ENCODE peak calls at places on chromosomes 12 and 14, in six cellular contexts. One of them, this sample, is unnamed.

GRCh38 chr12:100716658-100716948 is 78.0 kb upstream of the ANO4 start:
- DNase-seq in transverse colon: no peak
- DNase-seq in GM10248: no peak
- DNase-seq in right lobe of liver: no peak
- DNase-seq in K562: no peak
- DNase-seq in tibial artery: no peak
- DNase-seq in this sample: peak

GRCh38 chr14:88005050-88005481 is at the start of gene GPR65:
- DNase-seq in transverse colon: no peak
- DNase-seq in tibial artery: no peak
- DNase-seq in K562: no peak
- DNase-seq in GM10248: peak
- DNase-seq in right lobe of liver: no peak
- DNase-seq in this sample: no peak

GRCh38 chr14:42023452-42023851 is 416.8 kb downstream of the LRFN5 start:
- DNase-seq in tibial artery: no peak
- DNase-seq in GM10248: no peak
- DNase-seq in transverse colon: no peak
- DNase-seq in right lobe of liver: no peak
- DNase-seq in K562: no peak
- DNase-seq in this sample: no peak

GRCh38 chr12:3203713-3204112 is 126.5 kb downstream of the TSPAN9 start:
- DNase-seq in K562: no peak
- DNase-seq in GM10248: no peak
- DNase-seq in tibial artery: no peak
- DNase-seq in transverse colon: no peak
- DNase-seq in right lobe of liver: no peak
- DNase-seq in this sample: no peak

GRCh38 chr12:108375986-108376663 is 37.0 kb upstream of the CMKLR1 start:
- DNase-seq in right lobe of liver: no peak
- DNase-seq in GM10248: no peak
- DNase-seq in K562: no peak
- DNase-seq in transverse colon: no peak
- DNase-seq in tibial artery: no peak
- DNase-seq in this sample: no peak

GRCh38 chr12:109743076-109743910 is 29.7 kb downstream of the FAM222A start:
- DNase-seq in transverse colon: no peak
- DNase-seq in K562: no peak
- DNase-seq in GM10248: no peak
- DNase-seq in tibial artery: peak
- DNase-seq in right lobe of liver: no peak
- DNase-seq in this sample: no peak

GRCh38 chr14:95138876-95139275 is 18.5 kb downstream of the DICER1 start:
- DNase-seq in tibial artery: no peak
- DNase-seq in GM10248: no peak
- DNase-seq in right lobe of liver: no peak
- DNase-seq in K562: no peak
- DNase-seq in transverse colon: no peak
- DNase-seq in this sample: no peak

GRCh38 chr12:3135522-3136461 is 58.6 kb downstream of the TSPAN9 start:
- DNase-seq in tibial artery: peak
- DNase-seq in K562: peak
- DNase-seq in right lobe of liver: no peak
- DNase-seq in transverse colon: peak
- DNase-seq in GM10248: peak
- DNase-seq in this sample: peak

GRCh38 chr12:102955926-102956737 is 1.3 kb upstream of the ASCL1 start:
- DNase-seq in right lobe of liver: peak
- DNase-seq in transverse colon: no peak
- DNase-seq in tibial artery: no peak
- DNase-seq in K562: no peak
- DNase-seq in GM10248: peak
- DNase-seq in this sample: peak

GRCh38 chr14:58846682-58847465 is 209.1 kb downstream of the DACT1 start:
- DNase-seq in right lobe of liver: no peak
- DNase-seq in K562: no peak
- DNase-seq in GM10248: no peak
- DNase-seq in transverse colon: no peak
- DNase-seq in tibial artery: no peak
- DNase-seq in this sample: no peak

GRCh38 chr12:51323966-51324895 is at the start of gene BIN2:
- DNase-seq in K562: no peak
- DNase-seq in transverse colon: peak
- DNase-seq in tibial artery: peak
- DNase-seq in GM10248: peak
- DNase-seq in right lobe of liver: peak
- DNase-seq in this sample: no peak

GRCh38 chr14:99554184-99554583 is 49.8 kb downstream of the CCDC85C start:
- DNase-seq in K562: no peak
- DNase-seq in right lobe of liver: peak
- DNase-seq in tibial artery: no peak
- DNase-seq in GM10248: no peak
- DNase-seq in transverse colon: no peak
- DNase-seq in this sample: no peak

GRCh38 chr14:26621807-26622560 is 24.2 kb upstream of the NOVA1 start:
- DNase-seq in K562: no peak
- DNase-seq in GM10248: no peak
- DNase-seq in right lobe of liver: no peak
- DNase-seq in tibial artery: no peak
- DNase-seq in transverse colon: no peak
- DNase-seq in this sample: no peak

GRCh38 chr12:44510510-44510909 is 365.6 kb downstream of the NELL2 start:
- DNase-seq in right lobe of liver: no peak
- DNase-seq in GM10248: no peak
- DNase-seq in K562: no peak
- DNase-seq in tibial artery: no peak
- DNase-seq in transverse colon: no peak
- DNase-seq in this sample: no peak

GRCh38 chr14:40394634-40395340 is 962.6 kb upstream of the FBXO33 start:
- DNase-seq in transverse colon: no peak
- DNase-seq in GM10248: no peak
- DNase-seq in right lobe of liver: no peak
- DNase-seq in tibial artery: no peak
- DNase-seq in K562: no peak
- DNase-seq in this sample: no peak

GRCh38 chr12:70271025-70271424 is 27.8 kb downstream of the CNOT2 start:
- DNase-seq in GM10248: no peak
- DNase-seq in K562: no peak
- DNase-seq in right lobe of liver: no peak
- DNase-seq in transverse colon: no peak
- DNase-seq in tibial artery: no peak
- DNase-seq in this sample: no peak

GRCh38 chr14:98984719-98985041 is 287.3 kb downstream of the BCL11B start:
- DNase-seq in GM10248: no peak
- DNase-seq in right lobe of liver: no peak
- DNase-seq in tibial artery: no peak
- DNase-seq in K562: peak
- DNase-seq in transverse colon: peak
- DNase-seq in this sample: no peak

GRCh38 chr14:61271552-61271951 is 9.6 kb downstream of the TMEM30B start:
- DNase-seq in GM10248: no peak
- DNase-seq in tibial artery: no peak
- DNase-seq in right lobe of liver: no peak
- DNase-seq in transverse colon: no peak
- DNase-seq in K562: no peak
- DNase-seq in this sample: no peak

DNA sequence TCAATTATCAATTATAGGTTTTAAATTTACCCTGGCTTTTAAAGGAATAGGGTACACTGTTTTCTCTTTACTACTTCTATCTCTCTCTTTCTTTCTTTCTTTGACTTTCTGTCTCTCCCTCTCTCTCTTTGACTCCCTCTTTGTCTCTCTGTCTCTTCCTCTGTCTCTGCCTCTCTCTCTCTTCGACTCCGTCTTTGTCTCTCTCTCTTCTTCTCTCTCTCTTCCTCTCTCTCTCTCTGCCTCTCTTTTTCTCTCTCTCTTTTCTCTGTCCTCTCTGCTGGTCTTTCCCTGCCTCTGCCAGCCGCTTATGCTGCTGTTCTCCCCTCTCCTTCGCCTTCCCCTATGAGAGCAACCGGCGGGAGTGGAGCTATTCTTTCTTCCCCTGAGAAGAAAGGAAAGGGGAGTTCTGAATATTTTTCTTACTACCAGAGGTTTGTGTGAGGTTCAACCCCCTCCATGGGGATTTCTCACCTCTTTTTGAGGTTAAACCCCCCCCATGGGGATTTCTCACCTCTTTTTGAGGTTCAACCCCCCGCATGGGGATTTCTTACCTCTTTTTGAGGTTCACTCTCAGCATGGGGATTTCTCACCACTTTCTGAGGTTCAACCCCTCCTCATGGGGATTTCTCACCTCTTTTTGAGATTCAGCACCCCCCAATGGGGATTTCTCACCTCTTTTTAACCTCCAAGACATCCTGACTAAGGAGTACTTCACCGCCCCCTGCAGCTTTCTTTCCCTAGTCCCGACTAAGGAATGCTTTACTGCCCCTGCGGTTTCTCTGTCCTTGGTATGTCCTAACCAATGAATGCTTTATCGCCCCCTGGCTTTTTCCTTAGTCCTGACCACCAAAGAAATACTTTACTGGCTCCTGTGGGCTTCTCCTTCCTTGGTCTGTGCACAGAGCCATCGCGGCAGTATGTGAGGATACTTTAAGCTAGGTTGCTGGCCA is 27.4 kb upstream of the DDHD1 start:
- DNase-seq in GM10248: peak
- DNase-seq in transverse colon: peak
- DNase-seq in right lobe of liver: no peak
- DNase-seq in K562: peak
- DNase-seq in tibial artery: no peak
- DNase-seq in this sample: no peak
- TF ChIP-seq CTCF in GM10248: peak
- TF ChIP-seq CTCF in transverse colon: no peak
- TF ChIP-seq CTCF in right lobe of liver: no peak
- TF ChIP-seq CTCF in K562: peak
- TF ChIP-seq CTCF in tibial artery: no peak
- TF ChIP-seq CTCF in this sample: peak

DNA sequence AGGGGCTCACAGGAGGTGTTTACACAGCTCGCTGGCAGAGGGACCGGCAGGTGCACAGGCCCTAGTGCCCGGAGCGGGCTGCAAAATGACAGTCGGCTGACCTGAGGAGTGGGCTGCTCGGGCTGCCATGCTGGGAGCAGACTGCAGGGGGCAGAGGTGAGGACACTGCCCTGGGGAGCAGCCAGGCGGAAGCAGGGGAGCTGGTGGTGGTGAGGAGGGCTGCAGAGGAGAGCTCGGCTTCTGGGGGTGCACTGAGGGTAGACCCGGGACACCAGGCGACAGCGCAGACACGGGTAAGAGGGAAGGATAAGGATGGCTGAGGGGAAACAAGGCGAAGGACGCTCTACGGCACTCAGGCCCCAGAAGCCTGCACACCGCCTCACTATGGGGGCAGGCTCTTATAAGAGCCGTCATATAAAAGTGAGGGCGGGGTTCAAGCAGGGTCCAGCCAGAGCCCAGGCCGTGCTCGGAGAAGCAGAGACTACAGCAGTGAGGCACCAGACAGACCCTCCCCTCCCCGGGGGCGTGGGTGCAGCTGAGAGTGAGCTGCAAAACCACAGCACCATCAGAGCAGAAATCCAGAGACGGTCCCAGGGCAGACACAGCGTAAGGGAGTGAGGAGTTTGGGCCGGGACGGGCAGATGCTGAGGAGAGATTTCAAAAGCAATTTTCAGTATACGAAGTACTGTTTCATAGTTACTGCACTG is 62.5 kb downstream of the CCDC88C start:
- DNase-seq in K562: peak
- DNase-seq in GM10248: peak
- DNase-seq in tibial artery: no peak
- DNase-seq in right lobe of liver: no peak
- DNase-seq in transverse colon: peak
- DNase-seq in this sample: peak
- TF ChIP-seq CTCF in K562: peak
- TF ChIP-seq CTCF in GM10248: peak
- TF ChIP-seq CTCF in tibial artery: no peak
- TF ChIP-seq CTCF in right lobe of liver: no peak
- TF ChIP-seq CTCF in transverse colon: peak
- TF ChIP-seq CTCF in this sample: peak

DNA sequence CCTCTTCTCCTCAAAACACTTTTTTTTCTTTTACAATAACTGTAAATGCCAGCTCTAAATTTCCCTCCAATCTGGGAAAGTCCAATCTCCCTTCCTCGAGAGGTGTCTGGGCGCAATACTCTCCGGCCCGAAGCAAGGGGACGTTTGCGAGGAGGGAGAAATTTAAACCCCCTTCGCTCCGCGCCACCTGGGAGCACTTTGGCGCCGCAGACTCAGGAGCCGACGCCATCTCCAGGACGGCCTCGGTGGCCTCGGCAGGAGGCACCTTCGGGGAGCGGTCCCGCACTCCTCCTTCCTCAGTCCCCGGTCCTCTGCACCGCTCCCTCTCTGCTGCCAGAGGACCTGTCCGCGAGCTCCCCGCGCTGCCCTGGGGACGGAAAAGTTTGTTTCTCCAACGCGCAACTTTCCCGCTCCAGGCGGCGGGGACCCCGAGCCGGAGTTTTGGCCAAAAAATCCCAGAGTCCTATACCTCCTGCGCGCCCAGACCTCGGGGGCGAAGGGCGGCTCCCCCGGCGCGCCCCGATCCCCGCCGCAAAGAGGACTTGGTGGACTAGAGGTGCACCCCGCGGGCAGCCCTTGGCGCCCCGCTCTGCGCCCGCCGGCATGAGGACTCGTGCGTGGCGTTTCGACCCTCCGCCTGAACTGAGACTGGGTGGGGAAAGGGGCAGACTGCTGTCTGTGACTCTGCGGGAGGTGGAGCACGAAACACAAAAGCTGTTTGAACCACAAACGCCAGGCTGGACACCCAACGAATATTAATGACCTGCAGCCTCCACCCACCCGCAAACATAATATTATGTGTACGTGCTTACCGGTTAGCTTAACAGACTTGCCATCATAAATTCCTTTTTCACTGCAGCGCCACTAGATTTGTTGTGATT is 95.1 kb upstream of the HMGA2 start:
- DNase-seq in right lobe of liver: no peak
- DNase-seq in GM10248: no peak
- DNase-seq in K562: no peak
- DNase-seq in transverse colon: peak
- DNase-seq in tibial artery: no peak
- DNase-seq in this sample: peak
- TF ChIP-seq CTCF in right lobe of liver: no peak
- TF ChIP-seq CTCF in GM10248: no peak
- TF ChIP-seq CTCF in K562: no peak
- TF ChIP-seq CTCF in transverse colon: no peak
- TF ChIP-seq CTCF in tibial artery: no peak
- TF ChIP-seq CTCF in this sample: no peak

GRCh38 chr12:19755141-19755540 is 315.8 kb downstream of the AEBP2 start:
- DNase-seq in tibial artery: no peak
- DNase-seq in transverse colon: no peak
- DNase-seq in GM10248: no peak
- DNase-seq in K562: no peak
- DNase-seq in right lobe of liver: no peak
- DNase-seq in this sample: no peak

GRCh38 chr12:19760611-19761010 is 321.3 kb downstream of the AEBP2 start:
- DNase-seq in right lobe of liver: no peak
- DNase-seq in transverse colon: no peak
- DNase-seq in K562: no peak
- DNase-seq in tibial artery: no peak
- DNase-seq in GM10248: no peak
- DNase-seq in this sample: no peak

GRCh38 chr12:19761465-19761864 is 322.2 kb downstream of the AEBP2 start:
- DNase-seq in transverse colon: no peak
- DNase-seq in tibial artery: no peak
- DNase-seq in right lobe of liver: no peak
- DNase-seq in K562: no peak
- DNase-seq in GM10248: no peak
- DNase-seq in this sample: no peak

GRCh38 chr12:19759229-19759628 is 319.9 kb downstream of the AEBP2 start:
- DNase-seq in transverse colon: no peak
- DNase-seq in tibial artery: no peak
- DNase-seq in right lobe of liver: no peak
- DNase-seq in K562: no peak
- DNase-seq in GM10248: no peak
- DNase-seq in this sample: no peak

GRCh38 chr12:19757317-19757877 is 318.1 kb downstream of the AEBP2 start:
- DNase-seq in right lobe of liver: no peak
- DNase-seq in transverse colon: no peak
- DNase-seq in GM10248: no peak
- DNase-seq in tibial artery: no peak
- DNase-seq in K562: no peak
- DNase-seq in this sample: no peak
- TF ChIP-seq CTCF in right lobe of liver: peak
- TF ChIP-seq CTCF in transverse colon: peak
- TF ChIP-seq CTCF in GM10248: peak
- TF ChIP-seq CTCF in tibial artery: peak
- TF ChIP-seq CTCF in K562: no peak
- TF ChIP-seq CTCF in this sample: no peak

This sample was measured in endothelial cell.